ENCODE peak calls at places on chromosomes 6 and 20, in four cellular contexts. W, V, Z and M are unnamed samples.

GRCh38 chr6:50853924-50854323 is 35.3 kb downstream of the TFAP2B start:
- DNase-seq in Z (no peak), V (no peak), W (no peak), M (no peak)

GRCh38 chr6:151111670-151112069 is 128.1 kb upstream of the AKAP12 start:
- DNase-seq in W (no peak), Z (no peak), V (no peak), M (no peak)

GRCh38 chr6:94041930-94042724 is 622.8 kb upstream of the EPHA7 start:
- DNase-seq in V (no peak), Z (no peak), W (no peak), M (no peak)

GRCh38 chr6:17472653-17473183 is 79.3 kb downstream of the CAP2 start:
- DNase-seq in V (no peak), W (no peak), Z (no peak), M (no peak)

GRCh38 chr6:21079468-21080048 is 514.0 kb upstream of the SOX4 start:
- DNase-seq in W (no peak), Z (no peak), V (no peak), M (no peak)

GRCh38 chr6:30171677-30172471 is 8.5 kb downstream of the TRIM15 start:
- DNase-seq in W (no peak), Z (no peak), V (no peak), M (peak; percentile 78)

GRCh38 chr20:60872224-60872623 is 379.8 kb upstream of the CDH4 start:
- DNase-seq in V (no peak), Z (no peak), W (no peak), M (no peak)

GRCh38 chr6:112117554-112117953 is 30.2 kb downstream of the FAM229B start:
- DNase-seq in V (no peak), W (no peak), Z (no peak), M (no peak)

GRCh38 chr6:109781001-109781400 is 89.9 kb downstream of the FIG4 start:
- DNase-seq in Z (no peak), W (no peak), V (no peak), M (no peak)

GRCh38 chr20:56628015-56628872 is 862 bp upstream of the TFAP2C start:
- DNase-seq in W (no peak), Z (no peak), V (no peak), M (no peak)

GRCh38 chr6:163490826-163491577 is 76.5 kb downstream of the QKI start:
- DNase-seq in Z (peak; percentile 35), W (no peak), V (peak; percentile 81), M (no peak)

GRCh38 chr20:24651171-24651972 is 181.9 kb downstream of the SYNDIG1 start:
- DNase-seq in W (no peak), V (no peak), Z (no peak), M (no peak)

GRCh38 chr6:16635810-16636602 is 125.3 kb downstream of the ATXN1 start:
- DNase-seq in W (peak; percentile 33), V (no peak), Z (no peak), M (no peak)

GRCh38 chr20:61730631-61731362 is 334.9 kb downstream of the TAF4 start:
- DNase-seq in V (no peak), W (no peak), Z (no peak), M (no peak)

GRCh38 chr20:18005990-18006364 is 37.2 kb downstream of the MGME1 start:
- DNase-seq in W (no peak), V (no peak), Z (no peak), M (no peak)
- H3K4me1 ChIP-seq in W (peaks cover 70% of the 10 kb centered on the region), V (no peaks in the 10 kb centered on the region), Z (no peaks in the 10 kb centered on the region), M (no peaks in the 10 kb centered on the region)

GRCh38 chr20:460707-461106 is 1.6 kb downstream of the TBC1D20 start:
- DNase-seq in V (no peak), Z (no peak), W (peak; percentile 49), M (no peak)

GRCh38 chr20:461254-462198 is 807 bp downstream of the TBC1D20 start:
- DNase-seq in Z (peak; percentile 42), V (peak; percentile 65), W (no peak), M (no peak)

GRCh38 chr20:460180-460579 is 2.2 kb downstream of the TBC1D20 start:
- DNase-seq in V (no peak), Z (no peak), W (peak; percentile 56), M (no peak)

GRCh38 chr20:458766-459165 is 3.6 kb downstream of the TBC1D20 start:
- DNase-seq in V (no peak), Z (no peak), W (no peak), M (no peak)

GRCh38 chr20:462199-462991 is at the start of gene TBC1D20:
- DNase-seq in V (peak; percentile 86), Z (peak; percentile 79), W (peak; percentile 87), M (no peak)
- TF ChIP-seq POLR2A in V (peak; percentile 12), Z (peak; percentile 80), W (peak; percentile 93), M (peak; percentile 90)

DNA sequence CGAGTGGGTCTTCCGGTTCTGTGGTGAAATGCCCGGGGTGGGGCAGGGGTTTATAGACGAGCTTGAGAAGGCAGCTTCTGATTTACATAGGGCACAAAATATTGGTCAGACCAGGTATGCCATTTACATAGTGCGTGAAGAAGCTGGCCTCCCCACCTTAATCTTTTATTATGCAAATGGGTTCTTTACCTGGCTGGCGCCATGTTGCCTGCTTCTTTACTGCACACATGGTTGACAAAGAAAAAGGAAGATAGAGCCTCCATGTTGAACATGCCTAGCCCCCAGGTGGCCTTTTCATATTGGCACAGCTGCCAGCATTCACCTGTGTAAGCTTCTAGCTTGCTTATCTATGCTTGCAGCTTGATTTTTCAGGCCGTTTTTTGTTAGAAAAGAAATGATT is 276.2 kb downstream of the PHACTR1 start:
- DNase-seq in V (no peak), Z (no peak), W (no peak), M (no peak)
- H3K4me3 ChIP-seq in V (no peak overlapping the region), Z (no peak overlapping the region), W (no peak overlapping the region), M (no peak overlapping the region)

DNA sequence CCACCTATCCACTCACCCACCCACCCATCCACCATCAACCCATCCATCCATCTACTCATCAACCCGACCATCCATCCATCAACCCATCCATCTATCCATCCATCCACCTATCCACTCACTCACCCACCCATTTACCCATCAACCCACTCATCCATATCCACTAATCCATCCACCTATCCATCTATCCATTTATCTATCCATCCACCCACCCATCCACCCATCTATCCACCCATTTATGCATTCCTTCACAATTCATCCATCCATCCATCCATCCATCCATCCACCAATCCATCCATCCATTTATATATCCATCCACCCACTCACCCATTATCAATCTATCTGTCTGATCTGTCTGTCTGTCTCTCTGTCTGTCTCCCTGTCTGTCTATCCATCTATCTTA is 14.1 kb downstream of the BPIFB4 start:
- DNase-seq in V (no peak), Z (no peak), W (no peak), M (no peak)
- H3K4me1 ChIP-seq in V (no peaks in the 10 kb centered on the region), Z (no peaks in the 10 kb centered on the region), W (peaks cover 6% of the 10 kb centered on the region), M (no peaks in the 10 kb centered on the region)

GRCh38 chr6:33199687-33200233 is 705 bp downstream of the RXRB start:
- DNase-seq in V (peak; percentile 80), Z (peak; percentile 72), W (peak; percentile 88), M (no peak)

GRCh38 chr6:33201935-33202334 is 1.3 kb downstream of the SLC39A7 start:
- DNase-seq in W (no peak), V (no peak), Z (no peak), M (no peak)

GRCh38 chr6:33201147-33201545 is 479 bp downstream of the SLC39A7 start:
- DNase-seq in Z (no peak), W (peak; percentile 50), V (no peak), M (no peak)

GRCh38 chr6:33198853-33199436 is 1.5 kb downstream of the RXRB start:
- DNase-seq in V (no peak), Z (no peak), W (no peak), M (no peak)

DNA sequence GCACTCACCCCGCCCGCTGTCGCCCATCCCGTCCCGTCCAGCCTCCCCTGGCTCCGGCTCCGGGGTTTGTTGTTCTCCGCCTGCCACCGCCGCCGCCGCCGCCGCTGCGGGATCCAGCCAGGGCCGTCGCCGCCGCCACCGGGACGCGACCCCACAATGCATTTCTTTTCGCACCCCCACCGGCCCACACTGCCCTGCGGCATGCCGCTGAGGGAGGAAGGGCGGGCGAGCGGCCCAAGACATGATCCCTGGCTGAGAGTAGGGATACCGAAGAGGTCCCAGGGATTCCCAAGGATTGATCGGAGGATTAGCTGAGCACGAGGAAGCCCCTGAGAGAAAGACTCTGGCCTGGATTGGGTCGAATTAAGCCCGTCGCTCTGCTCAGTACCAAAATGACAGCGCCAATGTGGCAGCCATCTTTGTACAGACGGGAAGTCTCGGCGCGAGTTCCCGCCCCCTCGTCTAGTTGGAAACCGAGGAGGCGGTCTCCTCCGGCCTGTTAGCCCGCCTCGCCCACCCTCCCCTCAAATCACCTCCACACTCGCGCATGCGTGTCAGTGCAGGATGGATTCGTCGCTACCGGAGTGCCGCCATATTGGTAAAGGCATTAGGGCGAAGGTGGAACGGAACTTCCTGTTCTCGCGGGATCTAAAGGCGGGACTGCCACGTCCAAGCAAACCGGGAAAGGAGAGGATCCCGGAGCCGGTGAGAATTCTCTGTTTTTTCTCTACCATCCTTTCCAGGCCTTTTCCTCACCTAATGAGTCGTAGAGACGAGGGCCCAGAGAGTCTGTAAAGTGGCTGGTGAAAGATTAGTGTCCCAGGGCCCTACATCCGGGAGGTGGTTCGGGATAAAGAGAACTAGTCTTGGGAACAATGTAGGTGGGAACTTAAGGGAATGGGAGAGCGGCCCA is at the start of the genes RXRB and SLC39A7:
- DNase-seq in W (peak; percentile 100), V (peak; percentile 99), Z (peak; percentile 99), M (peak; percentile 99)
- TF ChIP-seq POLR2A in W (no peak), V (no peak), Z (peak; percentile 46), M (peak; percentile 37)

DNA sequence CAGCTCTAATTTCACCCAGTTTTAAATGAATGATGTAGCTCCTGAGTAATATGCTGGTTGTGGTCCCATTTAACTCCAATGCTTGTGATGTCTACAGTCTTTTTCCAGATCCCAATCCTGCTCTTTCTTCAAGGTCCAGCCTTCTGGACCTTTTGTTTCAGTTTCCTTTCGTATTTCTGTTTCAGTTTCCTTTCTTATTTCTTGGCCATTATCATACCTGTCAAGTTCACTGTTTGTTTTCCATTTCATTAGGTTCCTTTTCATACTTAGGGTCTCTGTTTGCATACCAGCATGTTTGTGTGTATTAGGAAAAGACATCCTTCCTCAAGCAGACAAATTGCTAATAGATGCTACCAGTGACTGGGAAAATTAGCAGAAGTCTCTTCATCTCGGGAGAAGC is 583.2 kb downstream of the BCKDHB start:
- DNase-seq in W (no peak), V (no peak), Z (no peak), M (no peak)
- H3K4me3 ChIP-seq in W (no peak overlapping the region), V (no peak overlapping the region), Z (no peak overlapping the region), M (no peak overlapping the region)